ENCODE peak calls at places on chromosome 15, in nine cellular contexts. One of them, this sample, is unnamed.

GRCh38 chr15:83092309-83092976 is 15.0 kb upstream of the TM6SF1 start:
- DNase-seq in AG08396: no peak
- DNase-seq in OCI-M1: peak
- DNase-seq in fibroblast of the aortic adventitia: peak
- DNase-seq in NCI-H748 treated with DMSO at 0.1 percent for 48 hours: no peak
- DNase-seq in nephron progenitor cell: no peak
- DNase-seq in retina: no peak
- DNase-seq in WERI-Rb-1: peak
- DNase-seq in astrocyte of the spinal cord: no peak
- DNase-seq in this sample: no peak

GRCh38 chr15:67090297-67091072 is 25.1 kb downstream of the SMAD3 start:
- DNase-seq in AG08396: no peak
- DNase-seq in OCI-M1: no peak
- DNase-seq in fibroblast of the aortic adventitia: peak
- DNase-seq in NCI-H748 treated with DMSO at 0.1 percent for 48 hours: no peak
- DNase-seq in nephron progenitor cell: no peak
- DNase-seq in retina: no peak
- DNase-seq in WERI-Rb-1: no peak
- DNase-seq in astrocyte of the spinal cord: no peak
- DNase-seq in this sample: no peak

GRCh38 chr15:24899367-24899766 is 55.4 kb upstream of the SNRPN start:
- DNase-seq in AG08396: no peak
- DNase-seq in OCI-M1: no peak
- DNase-seq in fibroblast of the aortic adventitia: no peak
- DNase-seq in NCI-H748 treated with DMSO at 0.1 percent for 48 hours: no peak
- DNase-seq in nephron progenitor cell: no peak
- DNase-seq in retina: no peak
- DNase-seq in WERI-Rb-1: no peak
- DNase-seq in astrocyte of the spinal cord: no peak
- DNase-seq in this sample: no peak

GRCh38 chr15:44289352-44289790 is 852 bp downstream of the GOLM2 start:
- DNase-seq in AG08396: peak
- DNase-seq in OCI-M1: no peak
- DNase-seq in fibroblast of the aortic adventitia: no peak
- DNase-seq in NCI-H748 treated with DMSO at 0.1 percent for 48 hours: no peak
- DNase-seq in nephron progenitor cell: no peak
- DNase-seq in retina: no peak
- DNase-seq in WERI-Rb-1: no peak
- DNase-seq in astrocyte of the spinal cord: peak
- DNase-seq in this sample: peak

GRCh38 chr15:64247906-64248541 is 85.2 kb upstream of the PPIB start:
- DNase-seq in AG08396: peak
- DNase-seq in OCI-M1: peak
- DNase-seq in fibroblast of the aortic adventitia: peak
- DNase-seq in NCI-H748 treated with DMSO at 0.1 percent for 48 hours: peak
- DNase-seq in nephron progenitor cell: no peak
- DNase-seq in retina: peak
- DNase-seq in WERI-Rb-1: no peak
- DNase-seq in astrocyte of the spinal cord: peak
- DNase-seq in this sample: peak

GRCh38 chr15:72086010-72086697 is 31.8 kb downstream of the MYO9A start:
- DNase-seq in AG08396: no peak
- DNase-seq in OCI-M1: no peak
- DNase-seq in fibroblast of the aortic adventitia: no peak
- DNase-seq in NCI-H748 treated with DMSO at 0.1 percent for 48 hours: no peak
- DNase-seq in nephron progenitor cell: no peak
- DNase-seq in retina: no peak
- DNase-seq in WERI-Rb-1: no peak
- DNase-seq in astrocyte of the spinal cord: no peak
- DNase-seq in this sample: no peak

GRCh38 chr15:79221696-79222095 is 60.8 kb upstream of the ANKRD34C start:
- DNase-seq in AG08396: no peak
- DNase-seq in OCI-M1: no peak
- DNase-seq in fibroblast of the aortic adventitia: no peak
- DNase-seq in NCI-H748 treated with DMSO at 0.1 percent for 48 hours: no peak
- DNase-seq in nephron progenitor cell: no peak
- DNase-seq in retina: no peak
- DNase-seq in WERI-Rb-1: no peak
- DNase-seq in astrocyte of the spinal cord: no peak
- DNase-seq in this sample: no peak

GRCh38 chr15:79439236-79439635 is 7.1 kb downstream of the MINAR1 start:
- DNase-seq in AG08396: no peak
- DNase-seq in OCI-M1: no peak
- DNase-seq in fibroblast of the aortic adventitia: no peak
- DNase-seq in NCI-H748 treated with DMSO at 0.1 percent for 48 hours: no peak
- DNase-seq in nephron progenitor cell: no peak
- DNase-seq in retina: no peak
- DNase-seq in WERI-Rb-1: no peak
- DNase-seq in astrocyte of the spinal cord: no peak
- DNase-seq in this sample: no peak

GRCh38 chr15:59094077-59094476 is 10.9 kb upstream of the CCNB2 start:
- DNase-seq in AG08396: no peak
- DNase-seq in OCI-M1: no peak
- DNase-seq in fibroblast of the aortic adventitia: no peak
- DNase-seq in NCI-H748 treated with DMSO at 0.1 percent for 48 hours: no peak
- DNase-seq in nephron progenitor cell: no peak
- DNase-seq in retina: no peak
- DNase-seq in WERI-Rb-1: no peak
- DNase-seq in astrocyte of the spinal cord: no peak
- DNase-seq in this sample: no peak

GRCh38 chr15:47794266-47794914 is 77.1 kb downstream of the SEMA6D start:
- DNase-seq in AG08396: no peak
- DNase-seq in OCI-M1: no peak
- DNase-seq in fibroblast of the aortic adventitia: no peak
- DNase-seq in NCI-H748 treated with DMSO at 0.1 percent for 48 hours: no peak
- DNase-seq in nephron progenitor cell: no peak
- DNase-seq in retina: no peak
- DNase-seq in WERI-Rb-1: no peak
- DNase-seq in astrocyte of the spinal cord: no peak
- DNase-seq in this sample: no peak

GRCh38 chr15:58038426-58039106 is 26.9 kb downstream of the ALDH1A2 start:
- DNase-seq in AG08396: no peak
- DNase-seq in OCI-M1: no peak
- DNase-seq in fibroblast of the aortic adventitia: peak
- DNase-seq in NCI-H748 treated with DMSO at 0.1 percent for 48 hours: peak
- DNase-seq in nephron progenitor cell: no peak
- DNase-seq in retina: no peak
- DNase-seq in WERI-Rb-1: no peak
- DNase-seq in astrocyte of the spinal cord: peak
- DNase-seq in this sample: peak

GRCh38 chr15:67685008-67685599 is 140.2 kb upstream of the SKOR1 start:
- DNase-seq in AG08396: no peak
- DNase-seq in OCI-M1: peak
- DNase-seq in fibroblast of the aortic adventitia: peak
- DNase-seq in NCI-H748 treated with DMSO at 0.1 percent for 48 hours: peak
- DNase-seq in nephron progenitor cell: no peak
- DNase-seq in retina: no peak
- DNase-seq in WERI-Rb-1: no peak
- DNase-seq in astrocyte of the spinal cord: peak
- DNase-seq in this sample: no peak